ENCODE peak calls at places on chromosomes 16 and 17, in eight cellular contexts. P, X, N, E, R, Z, M and V are unnamed samples.

GRCh38 chr17:54662978-54663876 is 237.4 kb upstream of the TOM1L1 start:
- DNase-seq in E (peak; percentile 3), R (no peak), N (no peak), M (no peak), Z (peak; percentile 89), P (no peak), X (no peak), V (no peak)

GRCh38 chr17:39153541-39154111 is 2.2 kb upstream of the PLXDC1 start:
- DNase-seq in E (no peak), X (peak; percentile 94), M (peak; percentile 89), Z (peak; percentile 98), R (no peak), N (peak; percentile 90), P (peak; percentile 95), V (peak; percentile 86)

GRCh38 chr16:21943571-21943970 is 9.6 kb upstream of the UQCRC2 start:
- DNase-seq in R (no peak), X (no peak), E (no peak), Z (no peak), M (no peak), P (peak; percentile 13), N (no peak), V (no peak)

GRCh38 chr16:48435906-48436305 is 50.7 kb upstream of the SIAH1 start:
- DNase-seq in M (no peak), Z (peak; percentile 17), R (no peak), X (no peak), P (no peak), N (no peak), E (no peak), V (no peak)

GRCh38 chr17:29210879-29211278 is 30.7 kb upstream of the MYO18A start:
- DNase-seq in X (no peak), E (no peak), N (no peak), P (no peak), M (no peak), Z (no peak), R (no peak), V (peak; percentile 72)

GRCh38 chr16:81626181-81626674 is 152.9 kb upstream of the PLCG2 start:
- DNase-seq in R (no peak), X (no peak), Z (no peak), N (no peak), M (no peak), E (no peak), P (no peak), V (peak; percentile 61)

GRCh38 chr17:30450125-30451027 is 26.8 kb upstream of the GOSR1 start:
- DNase-seq in E (no peak), P (no peak), Z (no peak), R (no peak), N (peak; percentile 28), X (no peak), M (no peak), V (peak; percentile 20)

GRCh38 chr16:81729451-81729850 is 49.6 kb upstream of the PLCG2 start:
- DNase-seq in M (no peak), P (no peak), N (no peak), Z (peak; percentile 94), X (no peak), R (no peak), E (peak; percentile 93), V (no peak)

GRCh38 chr17:28701987-28702751 is 9.5 kb downstream of the PROCA1 start:
- DNase-seq in N (peak; percentile 45), E (no peak), P (no peak), Z (no peak), X (no peak), R (no peak), M (no peak), V (no peak)

GRCh38 chr17:43327421-43327820 is 71.4 kb upstream of the ARL4D start:
- DNase-seq in P (no peak), R (no peak), E (no peak), X (no peak), N (no peak), Z (no peak), M (peak; percentile 17), V (peak; percentile 36)

GRCh38 chr16:68426355-68426652 is 22.0 kb downstream of the SMPD3 start:
- DNase-seq in R (no peak), X (no peak), M (no peak), P (no peak), Z (no peak), E (no peak), N (no peak), V (peak; percentile 43)

GRCh38 chr16:73041644-73042043 is 6.3 kb downstream of the ZFHX3 start:
- DNase-seq in R (no peak), N (no peak), P (no peak), E (no peak), X (no peak), M (no peak), Z (no peak), V (no peak)

GRCh38 chr16:73042807-73043206 is 5.1 kb downstream of the ZFHX3 start:
- DNase-seq in X (no peak), E (no peak), N (no peak), Z (no peak), M (no peak), R (no peak), P (no peak), V (no peak)

GRCh38 chr16:73040735-73041402 is 7.1 kb downstream of the ZFHX3 start:
- DNase-seq in P (no peak), R (no peak), M (no peak), Z (no peak), N (no peak), X (no peak), E (no peak), V (no peak)

GRCh38 chr16:73046484-73047214 is 1.3 kb downstream of the ZFHX3 start:
- DNase-seq in P (no peak), Z (no peak), X (no peak), N (no peak), E (no peak), M (no peak), R (no peak), V (no peak)

GRCh38 chr16:73043828-73044493 is 4.0 kb downstream of the ZFHX3 start:
- DNase-seq in E (no peak), P (no peak), N (no peak), M (no peak), R (no peak), Z (no peak), X (no peak), V (peak; percentile 60)
- H3K4me3 ChIP-seq in E (no peak overlapping the region), P (no peak overlapping the region), N (no peak overlapping the region), M (no peak overlapping the region), R (no peak overlapping the region), Z (no peak overlapping the region), X (no peak overlapping the region), V (peak overlapping the region; percentile 10)

GRCh38 chr17:76351526-76352071 is 2.1 kb downstream of the PRPSAP1 start:
- DNase-seq in R (no peak), E (no peak), X (no peak), P (no peak), N (no peak), M (no peak), Z (no peak), V (no peak)
- H3K4me3 ChIP-seq in R (no peak overlapping the region), E (no peak overlapping the region), X (no peak overlapping the region), P (no peak overlapping the region), N (no peak overlapping the region), M (no peak overlapping the region), Z (peak overlapping the region; percentile 71), V (peak overlapping the region; percentile 28)

DNA sequence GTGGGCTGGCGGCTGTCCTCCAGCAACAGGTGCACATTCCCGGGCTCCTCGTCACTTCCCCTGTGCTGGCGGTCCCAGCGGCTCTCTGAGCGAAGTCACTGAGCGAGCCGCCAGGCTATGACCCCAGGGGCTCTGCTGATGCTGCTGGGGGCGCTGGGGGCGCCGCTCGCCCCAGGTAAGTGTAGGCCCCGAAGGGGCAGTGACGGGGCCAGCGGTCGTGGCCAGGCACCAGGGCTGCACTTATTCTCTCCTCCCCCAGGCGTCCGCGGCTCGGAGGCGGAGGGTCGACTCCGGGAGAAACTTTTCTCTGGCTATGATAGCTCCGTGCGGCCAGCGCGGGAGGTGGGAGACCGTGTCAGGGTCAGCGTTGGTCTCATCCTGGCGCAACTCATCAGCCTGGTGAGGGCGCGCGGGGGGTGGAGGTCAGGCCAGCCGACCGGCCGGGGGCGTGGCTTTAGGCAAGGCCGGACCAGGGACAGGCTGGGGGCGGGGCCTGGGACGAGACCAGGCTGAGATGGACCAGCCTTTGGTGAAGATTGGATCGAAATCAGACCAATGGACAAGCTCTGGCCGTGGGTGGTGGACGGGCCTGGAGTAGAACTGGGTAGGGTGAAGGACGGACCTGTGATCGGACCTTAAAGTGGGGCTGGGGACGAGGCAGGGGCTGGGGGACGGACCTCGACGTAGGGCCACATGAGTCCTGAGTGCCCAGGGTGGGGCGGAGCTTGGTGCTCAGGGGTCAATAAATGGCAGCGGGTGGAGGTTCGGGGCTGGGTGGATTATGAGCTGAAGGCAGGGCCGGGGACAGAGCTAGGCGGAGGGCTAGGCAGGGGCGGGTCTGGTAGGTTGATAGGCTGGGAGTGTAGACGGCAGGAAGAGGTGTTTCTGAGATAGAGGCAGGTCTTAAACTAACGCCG is at the start of gene CHRNB1:
- DNase-seq in E (no peak), X (peak; percentile 82), N (peak; percentile 93), M (peak; percentile 10), Z (peak; percentile 98), P (peak; percentile 88), R (no peak), V (peak; percentile 62)
- H3K4me3 ChIP-seq in E (peak within 1 kb of the TSS; percentile 42), X (peak within 1 kb of the TSS; percentile 55), N (peak within 1 kb of the TSS; percentile 52), M (peak within 1 kb of the TSS; percentile 29), Z (peak within 1 kb of the TSS; percentile 79), P (peak within 1 kb of the TSS; percentile 39), R (peak within 1 kb of the TSS; percentile 57), V (peak within 1 kb of the TSS; percentile 56)

GRCh38 chr17:81034779-81035388 is at the start of gene BAIAP2:
- DNase-seq in Z (peak; percentile 100), N (peak; percentile 99), E (peak; percentile 88), R (no peak), X (peak; percentile 98), P (peak; percentile 98), M (peak; percentile 93), V (peak; percentile 98)

GRCh38 chr17:81037026-81037782 is 2.3 kb downstream of the BAIAP2 start:
- DNase-seq in N (peak; percentile 59), X (peak; percentile 69), R (no peak), P (no peak), E (no peak), M (no peak), Z (no peak), V (no peak)

GRCh38 chr17:81035389-81036127 is 607 bp downstream of the BAIAP2 start:
- DNase-seq in Z (peak; percentile 78), R (no peak), X (no peak), N (peak; percentile 52), P (no peak), E (no peak), M (no peak), V (peak; percentile 63)

GRCh38 chr17:81037783-81038733 is 3.1 kb downstream of the BAIAP2 start:
- DNase-seq in R (no peak), P (no peak), E (no peak), M (no peak), N (peak; percentile 83), Z (peak; percentile 79), X (no peak), V (no peak)

DNA sequence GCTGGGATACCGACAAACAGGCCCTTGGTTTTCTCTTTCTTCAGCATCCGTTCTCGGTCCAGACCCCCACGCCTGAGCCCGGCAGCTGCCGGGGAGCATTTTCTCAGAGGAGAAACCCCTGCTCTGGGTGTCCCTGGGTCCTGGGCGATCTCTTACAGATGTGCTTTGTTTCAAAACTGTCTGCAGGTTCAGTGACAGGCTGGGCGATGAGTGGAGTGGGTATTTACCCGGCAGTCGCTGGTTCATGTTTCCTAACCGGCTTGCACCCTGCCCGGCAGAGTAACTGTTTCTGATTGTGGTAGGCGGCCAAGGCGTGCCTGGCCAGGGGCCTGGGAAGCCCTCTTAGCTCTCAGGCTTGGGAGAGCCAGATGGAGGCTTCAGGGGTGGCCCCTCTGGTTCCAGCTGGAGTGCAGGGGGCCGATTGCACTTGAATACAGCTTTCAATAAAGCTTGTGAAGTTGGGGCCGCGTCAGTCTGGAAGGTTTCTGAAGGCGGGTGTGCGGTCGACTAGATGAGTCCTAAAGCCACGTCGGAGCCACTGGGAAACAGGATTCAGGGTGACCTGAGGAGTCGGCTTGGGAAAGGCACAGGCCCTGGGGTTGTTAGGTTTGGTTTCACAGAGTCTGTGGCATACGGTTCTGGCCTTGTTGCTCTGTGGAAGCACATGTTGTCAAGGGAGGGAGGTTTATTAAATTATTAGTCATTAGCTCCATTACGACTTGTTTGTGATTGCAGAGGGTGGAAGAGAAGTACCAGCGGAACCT is 1.4 kb downstream of the BAIAP2 start:
- DNase-seq in Z (no peak), M (no peak), P (no peak), X (no peak), E (no peak), N (peak; percentile 46), R (no peak), V (peak; percentile 49)
- H3K4me3 ChIP-seq in Z (peak overlapping the region; percentile 79), M (peak overlapping the region; percentile 60), P (peak overlapping the region; percentile 63), X (peak overlapping the region; percentile 69), E (peak overlapping the region; percentile 70), N (peak overlapping the region; percentile 47), R (peak overlapping the region; percentile 87), V (peak overlapping the region; percentile 76)